ENCODE peak calls at places on chromosomes 7 and 10, in seven cellular contexts. Y, E, Z, C, F, P and N are unnamed samples.

GRCh38 chr10:32038777-32039176 is 17.4 kb downstream of the KIF5B start:
- DNase-seq in F (no peak), Y (no peak), E (peak; percentile 73), C (peak; percentile 27), P (no peak), Z (no peak), N (no peak)

GRCh38 chr10:20105931-20106330 is 289.7 kb downstream of the PLXDC2 start:
- DNase-seq in P (no peak), Z (no peak), C (no peak), Y (no peak), F (no peak), E (no peak), N (no peak)

GRCh38 chr7:34720289-34720688 is 62.3 kb downstream of the NPSR1 start:
- DNase-seq in E (no peak), Z (no peak), C (no peak), P (no peak), F (no peak), Y (no peak), N (no peak)

GRCh38 chr10:89129850-89130396 is 77.2 kb downstream of the CH25H start:
- DNase-seq in F (no peak), Y (no peak), P (no peak), Z (no peak), E (no peak), C (peak; percentile 76), N (no peak)

GRCh38 chr10:80460399-80461207 is 6.5 kb downstream of the TSPAN14 start:
- DNase-seq in P (no peak), Y (no peak), C (peak; percentile 52), F (no peak), E (peak; percentile 93), Z (no peak), N (no peak)

GRCh38 chr7:156777364-156778069 is 115.5 kb downstream of the LMBR1 start:
- DNase-seq in P (no peak), C (no peak), Z (no peak), E (no peak), F (no peak), Y (no peak), N (peak; percentile 7)

GRCh38 chr7:77180990-77181595 is 18.5 kb downstream of the FGL2 start:
- DNase-seq in F (no peak), E (no peak), P (no peak), Y (no peak), Z (no peak), C (no peak), N (no peak)

GRCh38 chr7:74305987-74306736 is 17.0 kb downstream of the CLIP2 start:
- DNase-seq in E (no peak), F (no peak), Z (no peak), Y (no peak), P (no peak), C (no peak), N (no peak)

GRCh38 chr7:24922099-24922773 is 57.7 kb downstream of the OSBPL3 start:
- DNase-seq in Y (no peak), P (no peak), C (peak; percentile 52), E (no peak), Z (no peak), F (no peak), N (no peak)

GRCh38 chr10:124185074-124185473 is 91.7 kb upstream of the CHST15 start:
- DNase-seq in Z (no peak), E (peak; percentile 22), C (no peak), Y (no peak), P (no peak), F (no peak), N (no peak)

GRCh38 chr10:42242135-42242805 is 396.1 kb downstream of the ZNF33B start:
- DNase-seq in Y (no peak), C (peak; percentile 3), E (no peak), Z (no peak), P (no peak), F (no peak), N (no peak)

GRCh38 chr7:151204383-151205032 is 5.8 kb downstream of the H2BK1 start:
- DNase-seq in E (no peak), F (no peak), P (no peak), Y (no peak), C (no peak), Z (no peak), N (no peak)

GRCh38 chr10:15591431-15591830 is 128.3 kb downstream of the ITGA8 start:
- DNase-seq in P (no peak), C (no peak), Z (no peak), F (no peak), E (no peak), Y (no peak), N (no peak)

GRCh38 chr7:100019908-100020307 is 4.5 kb downstream of the ZKSCAN1 start:
- DNase-seq in F (no peak), Y (no peak), E (no peak), Z (no peak), P (no peak), C (no peak), N (no peak)

GRCh38 chr7:56810466-56810865 is 321.8 kb downstream of the ZNF479 start:
- DNase-seq in Y (no peak), Z (no peak), P (no peak), C (no peak), E (no peak), F (no peak), N (no peak)

GRCh38 chr10:51630618-51631005 is 68.8 kb downstream of the CSTF2T start:
- DNase-seq in E (no peak), C (no peak), Z (no peak), P (no peak), Y (no peak), F (no peak), N (no peak)

GRCh38 chr10:133362846-133363245 is 5.0 kb upstream of the FUOM start:
- DNase-seq in E (no peak), P (no peak), C (no peak), Y (no peak), Z (no peak), F (no peak), N (no peak)

GRCh38 chr7:94301024-94301588 is 93.6 kb upstream of the COL1A2 start:
- DNase-seq in F (no peak), Y (peak; percentile 40), P (no peak), Z (no peak), C (peak; percentile 88), E (peak; percentile 98), N (no peak)

GRCh38 chr7:23338439-23338838 is 39.3 kb downstream of the MALSU1 start:
- DNase-seq in Z (no peak), E (no peak), P (no peak), Y (no peak), F (no peak), C (no peak), N (no peak)

GRCh38 chr10:48330269-48330668 is 23.8 kb downstream of the MAPK8 start:
- DNase-seq in F (no peak), P (no peak), Z (no peak), E (no peak), Y (no peak), C (no peak), N (no peak)

GRCh38 chr7:39898867-39899266 is 51.2 kb upstream of the CDK13 start:
- DNase-seq in F (no peak), C (no peak), Z (no peak), P (no peak), E (no peak), Y (no peak), N (no peak)

GRCh38 chr10:93088466-93088865 is 14.8 kb downstream of the CYP26A1 start:
- DNase-seq in F (no peak), C (no peak), Z (no peak), Y (no peak), P (no peak), E (no peak), N (no peak)

GRCh38 chr7:17680943-17681351 is 259.3 kb downstream of the SNX13 start:
- DNase-seq in C (no peak), F (no peak), E (no peak), Z (peak; percentile 62), P (peak; percentile 5), Y (no peak), N (no peak)

GRCh38 chr7:33667261-33667660 is 238.1 kb upstream of the BMPER start:
- DNase-seq in E (no peak), P (no peak), Y (no peak), F (no peak), Z (no peak), C (peak; percentile 18), N (no peak)